ENCODE peak calls at places on chromosomes 7 and 10, in six cellular contexts. L is heart left ventricle; H is BE2C; F is Jurkat, Clone E6-1; A is K562; P is astrocyte of the spinal cord. B is an unnamed sample.

GRCh38 chr7:151013728-151014497 is 10.4 kb downstream of the ATG9B start:
- DNase-seq in F (peak), H (peak), A (peak), L (peak), P (peak), B (no peak)

GRCh38 chr10:103683851-103684250 is 171.5 kb downstream of the SH3PXD2A start:
- DNase-seq in H (no peak), L (no peak), F (no peak), A (no peak), P (no peak), B (no peak)

GRCh38 chr10:89327803-89328441 is at the start of gene IFIT3:
- DNase-seq in F (peak), H (peak), P (peak), L (peak), A (peak), B (no peak)

GRCh38 chr10:33143160-33143728 is 185.2 kb upstream of the ITGB1 start:
- DNase-seq in F (no peak), H (no peak), A (no peak), P (peak), L (no peak), B (no peak)

GRCh38 chr10:42869977-42870350 is 87.4 kb downstream of the BMS1 start:
- DNase-seq in L (no peak), H (no peak), F (no peak), P (no peak), A (no peak), B (no peak)

GRCh38 chr10:92242910-92243671 is 47.8 kb downstream of the CPEB3 start:
- DNase-seq in L (peak), H (peak), F (peak), A (peak), P (peak), B (peak)

GRCh38 chr10:79136227-79137005 is 67.7 kb downstream of the ZMIZ1 start:
- DNase-seq in H (no peak), A (no peak), F (no peak), L (no peak), P (no peak), B (no peak)

GRCh38 chr10:96415896-96416554 is 57.2 kb upstream of the OPALIN start:
- DNase-seq in F (no peak), L (no peak), A (no peak), H (no peak), P (peak), B (no peak)

GRCh38 chr7:148605350-148605749 is 14.8 kb downstream of the C7orf33 start:
- DNase-seq in L (no peak), F (no peak), P (no peak), H (no peak), A (no peak), B (no peak)

GRCh38 chr7:132557489-132558044 is 18.7 kb downstream of the PLXNA4 start:
- DNase-seq in P (peak), L (no peak), A (no peak), H (peak), F (peak), B (no peak)

GRCh38 chr7:36923831-36924555 is 199.7 kb upstream of the AOAH start:
- DNase-seq in A (no peak), F (no peak), P (no peak), L (no peak), H (no peak), B (no peak)

GRCh38 chr7:135761751-135762488 is 13.3 kb upstream of the FAM180A start:
- DNase-seq in P (peak), A (no peak), H (no peak), F (peak), L (no peak), B (no peak)

GRCh38 chr10:13087986-13088618 is 11.9 kb upstream of the OPTN start:
- DNase-seq in A (no peak), H (no peak), P (peak), F (no peak), L (no peak), B (no peak)

GRCh38 chr7:102169651-102170416 is 116.8 kb upstream of the SH2B2 start:
- DNase-seq in F (no peak), H (no peak), L (no peak), A (no peak), P (peak), B (no peak)

GRCh38 chr10:92114201-92114600 is 176.7 kb downstream of the CPEB3 start:
- DNase-seq in F (no peak), P (no peak), H (no peak), L (no peak), A (no peak), B (no peak)

GRCh38 chr7:82745117-82745516 is 301.5 kb upstream of the CACNA2D1 start:
- DNase-seq in F (no peak), H (no peak), L (no peak), P (peak), A (no peak), B (no peak)

GRCh38 chr10:62813453-62813852 is 2.7 kb downstream of the EGR2 start:
- DNase-seq in F (no peak), A (no peak), P (no peak), H (no peak), L (no peak), B (no peak)

GRCh38 chr10:119658274-119658673 is 7.1 kb downstream of the BAG3 start:
- DNase-seq in F (no peak), A (peak), L (peak), P (peak), H (peak), B (no peak)

GRCh38 chr10:103416436-103417147 is 20.2 kb downstream of the PDCD11 start:
- DNase-seq in P (peak), L (peak), H (peak), A (no peak), F (peak), B (no peak)

GRCh38 chr7:38773430-38773829 is 135.6 kb downstream of the VPS41 start:
- DNase-seq in P (no peak), H (no peak), L (no peak), A (no peak), F (no peak), B (peak)

GRCh38 chr10:116766241-116767198 is 24.2 kb upstream of the HSPA12A start:
- DNase-seq in L (no peak), F (no peak), A (no peak), H (no peak), P (no peak), B (no peak)

GRCh38 chr10:62733654-62734293 is 70.7 kb upstream of the ADO start:
- DNase-seq in H (no peak), F (no peak), P (no peak), L (no peak), A (no peak), B (no peak)

GRCh38 chr7:140506788-140507464 is 27.6 kb upstream of the MKRN1 start:
- DNase-seq in A (peak), F (no peak), P (peak), L (peak), H (peak), B (peak)

GRCh38 chr10:12823361-12823760 is 178.2 kb downstream of the CCDC3 start:
- DNase-seq in F (no peak), L (no peak), H (no peak), A (no peak), P (no peak), B (no peak)

GRCh38 chr7:151851160-151851751 is 25.7 kb downstream of the PRKAG2 start:
- DNase-seq in A (no peak), H (no peak), P (no peak), F (no peak), L (no peak), B (no peak)

GRCh38 chr7:101397243-101397642 is 34.6 kb downstream of the COL26A1 start:
- DNase-seq in H (no peak), F (no peak), L (no peak), P (no peak), A (no peak), B (no peak)

GRCh38 chr7:130880668-130881067 is 146.7 kb upstream of the KLF14 start:
- DNase-seq in L (no peak), P (no peak), H (no peak), F (no peak), A (no peak), B (no peak)

GRCh38 chr10:84510121-84510520 is 181.7 kb downstream of the CCSER2 start:
- DNase-seq in H (no peak), A (no peak), P (peak), L (no peak), F (no peak), B (no peak)

GRCh38 chr7:712601-713457 is 13.7 kb upstream of the DNAAF5 start:
- DNase-seq in F (no peak), L (peak), A (no peak), P (no peak), H (no peak), B (no peak)

GRCh38 chr7:713488-714230 is 12.8 kb upstream of the DNAAF5 start:
- DNase-seq in P (no peak), F (no peak), L (no peak), H (no peak), A (no peak), B (no peak)

GRCh38 chr7:711093-711966 is 15.2 kb upstream of the DNAAF5 start:
- DNase-seq in H (no peak), L (no peak), A (no peak), P (no peak), F (no peak), B (no peak)

GRCh38 chr7:710161-710560 is 16.3 kb upstream of the DNAAF5 start:
- DNase-seq in H (no peak), L (peak), P (no peak), F (no peak), A (no peak), B (no peak)

DNA sequence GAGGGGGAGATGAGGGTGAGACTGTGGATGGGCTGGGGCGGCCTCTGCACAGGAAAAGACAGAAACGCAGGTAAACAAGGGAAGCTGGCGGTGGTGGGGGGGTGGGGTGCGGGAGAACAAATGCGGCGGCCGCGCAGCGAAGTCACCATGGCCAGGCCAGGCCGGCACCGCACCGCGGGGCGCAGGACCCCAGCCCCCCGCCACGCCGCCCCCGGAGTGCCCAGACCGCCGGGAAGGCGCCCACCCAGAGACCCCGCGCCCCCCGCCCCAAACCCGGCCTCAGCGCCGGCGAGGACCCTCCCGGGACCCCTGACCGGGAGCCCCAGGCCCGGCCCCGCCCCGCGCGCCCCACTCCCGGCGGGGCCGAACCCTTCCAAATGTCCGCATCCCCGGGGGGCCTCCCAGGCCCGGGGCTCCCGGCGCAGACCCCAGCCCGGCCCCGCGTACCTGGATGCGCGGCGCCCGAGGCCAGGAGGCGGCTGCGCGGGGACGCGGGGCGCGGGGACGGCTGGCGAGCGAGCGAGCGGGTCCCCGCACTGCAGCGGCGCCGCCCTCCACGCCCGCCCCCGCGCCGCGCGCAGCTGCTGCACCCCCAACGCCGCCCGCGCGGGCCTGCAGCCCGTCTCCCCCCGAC is 14.4 kb upstream of the DNAAF5 start:
- DNase-seq in H (no peak), F (no peak), A (no peak), L (peak), P (no peak), B (no peak)
- H3K4me3 ChIP-seq in H (no peak), F (no peak), A (no peak), L (peak), P (peak), B (no peak)

GRCh38 chr10:113557389-113558321 is 4.8 kb downstream of the HABP2 start:
- DNase-seq in F (no peak), P (no peak), A (peak), H (peak), L (no peak), B (no peak)
- H3K4me3 ChIP-seq in F (no peak), P (no peak), A (no peak), H (peak), L (peak), B (no peak)

GRCh38 chr7:94160719-94161435 is 156.7 kb upstream of the BET1 start:
- DNase-seq in H (no peak), P (no peak), F (no peak), L (no peak), A (no peak), B (no peak)
- H3K4me3 ChIP-seq in H (no peak), P (no peak), F (no peak), L (no peak), A (no peak), B (no peak)

DNA sequence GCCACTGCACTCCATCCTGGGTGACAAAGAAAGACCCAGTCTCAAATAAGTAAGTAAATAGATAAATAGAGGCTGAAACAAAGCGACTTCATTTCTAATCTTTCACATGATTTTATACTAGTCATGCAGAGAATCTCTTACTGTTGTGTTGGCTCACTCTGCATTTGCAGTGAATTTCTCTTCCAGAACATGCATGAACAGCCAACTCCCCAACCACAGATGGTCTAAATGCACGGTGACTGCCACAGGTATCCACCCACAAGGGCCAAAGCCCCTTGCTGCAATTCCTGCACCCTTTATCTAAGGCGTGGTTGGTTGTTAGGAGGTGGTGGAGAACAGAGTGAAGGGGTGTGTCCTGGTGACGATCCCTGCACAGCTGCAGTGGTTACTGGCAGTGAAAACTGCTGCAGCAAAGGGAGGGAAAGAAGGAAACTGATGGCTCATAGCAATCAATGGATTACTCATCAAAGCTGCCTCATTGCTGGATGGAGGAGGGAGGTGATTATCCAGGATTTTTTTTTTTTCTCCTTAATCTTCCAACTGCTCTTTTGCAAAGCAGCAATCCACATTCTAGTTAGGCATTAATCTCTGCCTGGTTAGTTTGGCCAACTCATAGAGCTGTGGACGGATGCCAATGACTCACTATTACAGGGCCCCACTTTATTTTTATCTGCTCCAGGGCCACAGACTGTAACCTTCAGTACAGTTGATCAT is 50.6 kb downstream of the PRTFDC1 start:
- DNase-seq in A (peak), L (peak), F (no peak), P (peak), H (no peak), B (no peak)
- H3K4me3 ChIP-seq in A (peak), L (no peak), F (no peak), P (no peak), H (no peak), B (no peak)

GRCh38 chr7:106281919-106282318 is 2.9 kb downstream of the NAMPT start:
- DNase-seq in H (no peak), F (no peak), P (no peak), L (no peak), A (no peak), B (no peak)

GRCh38 chr7:106282374-106282773 is 2.4 kb downstream of the NAMPT start:
- DNase-seq in F (no peak), A (no peak), H (no peak), P (no peak), L (no peak), B (no peak)

GRCh38 chr7:106283831-106284515 is 810 bp downstream of the NAMPT start:
- DNase-seq in P (peak), F (peak), A (peak), H (peak), L (peak), B (peak)

GRCh38 chr7:106283501-106283830 is 1.3 kb downstream of the NAMPT start:
- DNase-seq in F (no peak), L (no peak), H (no peak), P (no peak), A (no peak), B (no peak)

DNA sequence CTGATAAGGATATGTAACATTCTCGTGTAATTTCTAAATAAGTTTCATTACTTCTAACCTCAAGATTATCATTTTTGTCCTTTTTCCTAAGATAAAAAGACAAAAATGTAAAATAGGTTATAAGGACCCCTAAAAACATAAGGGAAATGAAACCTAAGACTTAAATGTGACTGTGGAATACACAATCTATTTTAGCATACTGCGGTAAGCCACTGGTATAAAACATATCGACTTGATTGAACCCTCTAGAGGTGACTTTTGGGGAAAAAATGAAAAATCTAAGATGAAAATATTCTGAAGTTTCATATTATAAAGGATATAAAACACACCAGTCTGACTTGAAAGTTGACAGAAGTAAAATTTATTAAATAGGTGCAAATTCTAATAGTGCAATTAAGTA is 1.9 kb downstream of the NAMPT start:
- DNase-seq in H (no peak), P (no peak), A (no peak), L (no peak), F (no peak), B (no peak)
- H3K4me3 ChIP-seq in H (no peak), P (no peak), A (peak), L (peak), F (no peak), B (peak)

B was measured in LNCaP clone FGC.